ENCODE peak calls at places on chromosomes 7 and 10, in four cellular contexts. I, Z, T and N are unnamed samples.

GRCh38 chr10:128623776-128624175 is 497.6 kb upstream of the MKI67 start:
- DNase-seq in I (no peak), T (no peak), Z (no peak), N (no peak)

GRCh38 chr10:43230101-43230908 is 36.6 kb downstream of the RASGEF1A start:
- DNase-seq in Z (peak), T (no peak), I (no peak), N (no peak)

GRCh38 chr7:116863168-116863670 is 832 bp downstream of the CAPZA2 start:
- DNase-seq in Z (no peak), I (peak), T (no peak), N (peak)

GRCh38 chr10:96670786-96671185 is 49.5 kb downstream of the PIK3AP1 start:
- DNase-seq in I (no peak), Z (no peak), T (no peak), N (no peak)

GRCh38 chr7:25029075-25029474 is 49.1 kb upstream of the OSBPL3 start:
- DNase-seq in T (no peak), I (no peak), Z (no peak), N (no peak)

GRCh38 chr7:74343281-74344127 is 54.3 kb downstream of the CLIP2 start:
- DNase-seq in T (no peak), I (peak), Z (no peak), N (no peak)

GRCh38 chr10:29514306-29514705 is 120.5 kb downstream of the SVIL start:
- DNase-seq in I (no peak), T (no peak), Z (no peak), N (no peak)

GRCh38 chr10:21315321-21316220 is 209.9 kb downstream of the SKIDA1 start:
- DNase-seq in Z (peak), T (no peak), I (peak), N (no peak)

GRCh38 chr10:99172130-99172738 is 63.4 kb downstream of the HPSE2 start:
- DNase-seq in Z (no peak), T (no peak), I (peak), N (no peak)